ENCODE peak calls at places on chromosomes 11 and 22, in four cellular contexts. Z, A, G and F are unnamed samples.

GRCh38 chr22:36383110-36383581 is 4.6 kb downstream of the MYH9 start:
- DNase-seq in A (no peak), Z (peak; percentile 87), G (no peak), F (peak; percentile 82)

GRCh38 chr22:30038219-30038618 is 42.0 kb upstream of the HORMAD2 start:
- DNase-seq in G (peak; percentile 38), Z (peak; percentile 15), A (no peak), F (peak; percentile 61)

GRCh38 chr22:19522190-19522880 is 1.9 kb downstream of the CLDN5 start:
- DNase-seq in Z (no peak), A (no peak), G (no peak), F (no peak)

GRCh38 chr11:73334244-73335203 is 26.4 kb downstream of the ARHGEF17 start:
- DNase-seq in G (peak; percentile 51), A (peak; percentile 15), Z (peak; percentile 62), F (peak; percentile 64)

GRCh38 chr11:95711162-95711944 is 78.2 kb downstream of the FAM76B start:
- DNase-seq in A (no peak), Z (no peak), G (no peak), F (peak; percentile 23)

GRCh38 chr22:36948273-36949055 is 35.0 kb downstream of the CSF2RB start:
- DNase-seq in A (no peak), Z (no peak), G (no peak), F (no peak)

GRCh38 chr11:128848815-128849455 is 18.2 kb downstream of the KCNJ1 start:
- DNase-seq in Z (peak; percentile 65), G (peak; percentile 38), A (peak; percentile 49), F (no peak)

GRCh38 chr22:20542736-20543135 is 35.3 kb downstream of the MED15 start:
- DNase-seq in Z (no peak), G (no peak), A (no peak), F (no peak)

GRCh38 chr22:48751539-48752437 is 1075.9 kb downstream of the BRD1 start:
- DNase-seq in G (no peak), A (no peak), Z (no peak), F (no peak)

GRCh38 chr11:116421529-116422185 is 351.1 kb downstream of the BUD13 start:
- DNase-seq in A (no peak), G (no peak), Z (no peak), F (no peak)

GRCh38 chr11:128520206-128520885 is 67.0 kb downstream of the ETS1 start:
- DNase-seq in G (no peak), Z (no peak), A (no peak), F (no peak)

GRCh38 chr11:76742912-76743311 is 40.2 kb upstream of the TSKU start:
- DNase-seq in G (no peak), A (no peak), Z (no peak), F (no peak)

GRCh38 chr11:69427337-69427736 is 54.1 kb upstream of the LINC01488 start:
- DNase-seq in Z (no peak), A (no peak), G (no peak), F (no peak)

GRCh38 chr22:46993626-46994025 is 231.2 kb downstream of the TBC1D22A start:
- DNase-seq in Z (no peak), A (no peak), G (no peak), F (no peak)

GRCh38 chr11:69963533-69964246 is 114.4 kb upstream of the ANO1 start:
- DNase-seq in G (no peak), A (no peak), Z (peak; percentile 18), F (no peak)

GRCh38 chr11:12434255-12434654 is 56.9 kb downstream of the PARVA start:
- DNase-seq in Z (no peak), A (no peak), G (no peak), F (no peak)

GRCh38 chr11:13831707-13832106 is 130.8 kb upstream of the SPON1 start:
- DNase-seq in Z (peak; percentile 18), A (no peak), G (no peak), F (peak; percentile 19)

GRCh38 chr22:20956258-20957117 is 10.6 kb upstream of the AIFM3 start:
- DNase-seq in G (peak; percentile 75), A (peak; percentile 73), Z (peak; percentile 75), F (peak; percentile 57)

GRCh38 chr11:2157294-2158040 is 3.5 kb downstream of the INS start:
- DNase-seq in G (no peak), A (no peak), Z (no peak), F (no peak)

GRCh38 chr11:15143855-15144254 is 29.1 kb downstream of the INSC start:
- DNase-seq in A (no peak), G (no peak), Z (no peak), F (no peak)

GRCh38 chr22:19523240-19524169 is 705 bp downstream of the CLDN5 start:
- DNase-seq in A (no peak), Z (no peak), G (no peak), F (peak; percentile 26)

GRCh38 chr11:119724956-119725355 is 4.0 kb downstream of the NECTIN1 start:
- DNase-seq in G (no peak), A (no peak), Z (no peak), F (no peak)

GRCh38 chr11:119728226-119728626 is 774 bp downstream of the NECTIN1 start:
- DNase-seq in G (no peak), Z (peak; percentile 39), A (no peak), F (no peak)

GRCh38 chr11:119726585-119727522 is 2.1 kb downstream of the NECTIN1 start:
- DNase-seq in G (no peak), Z (no peak), A (no peak), F (no peak)

GRCh38 chr11:119727523-119728081 is 1.4 kb downstream of the NECTIN1 start:
- DNase-seq in G (no peak), A (no peak), Z (peak; percentile 60), F (no peak)

DNA sequence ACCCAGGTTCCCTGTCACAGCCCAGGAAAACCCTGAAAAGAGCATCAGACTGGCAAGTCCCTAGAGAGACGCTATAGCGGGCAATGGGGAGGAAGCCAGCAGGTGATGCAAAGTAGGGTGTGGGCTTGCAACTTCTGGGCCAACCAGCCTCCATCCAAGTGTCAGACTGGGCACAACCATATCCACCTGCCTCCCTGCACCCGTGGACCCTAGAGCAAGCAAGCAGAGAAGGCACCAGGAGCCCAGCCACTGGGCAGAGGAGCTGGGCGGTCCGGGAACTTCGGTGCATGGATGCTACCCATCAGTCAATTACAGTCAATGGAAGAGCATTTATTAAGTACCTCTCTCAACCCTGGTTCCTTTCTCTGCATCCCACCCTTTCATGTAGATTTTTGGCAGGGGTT is 2.8 kb downstream of the NECTIN1 start:
- DNase-seq in A (no peak), Z (no peak), G (no peak), F (no peak)
- H3K4me2 ChIP-seq in A (no peak overlapping the region), Z (peak overlapping the region; percentile 91), G (no peak overlapping the region), F (peak overlapping the region; percentile 78)

GRCh38 chr11:125971618-125972017 is 25.8 kb downstream of the VSIG10L2 start:
- DNase-seq in A (no peak), Z (no peak), G (no peak), F (no peak)
- TF ChIP-seq CTCF in A (no peak), Z (no peak), G (no peak), F (no peak)

DNA sequence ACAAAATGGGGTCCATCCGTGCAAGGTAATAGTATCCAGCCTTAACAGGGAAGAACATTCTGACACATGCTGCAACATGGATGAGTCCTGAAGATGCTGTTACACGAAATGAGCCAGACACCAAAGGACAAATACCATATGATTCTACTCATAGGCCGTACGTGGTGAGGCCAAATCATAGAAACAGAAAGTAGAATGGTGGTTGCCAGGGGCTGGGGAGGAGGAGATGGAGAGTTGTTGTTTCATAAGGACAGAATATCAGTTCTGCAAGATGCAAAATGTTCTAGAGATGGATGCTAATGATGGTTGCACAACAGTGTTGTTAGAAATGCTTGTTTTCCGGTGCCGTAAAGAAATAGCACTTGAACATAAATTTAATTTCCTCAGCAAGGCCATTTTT is 2.6 kb downstream of the TBX10 start:
- DNase-seq in Z (no peak), G (no peak), A (no peak), F (no peak)
- H3K4me2 ChIP-seq in Z (no peak overlapping the region), G (no peak overlapping the region), A (no peak overlapping the region), F (no peak overlapping the region)

GRCh38 chr22:18001040-18001893 is 23.1 kb downstream of the MICAL3 start:
- DNase-seq in Z (peak; percentile 93), G (peak; percentile 97), A (peak; percentile 99), F (peak; percentile 95)
- TF ChIP-seq CTCF in Z (peak; percentile 3), G (peak; percentile 53), A (peak; percentile 28), F (peak; percentile 13)

DNA sequence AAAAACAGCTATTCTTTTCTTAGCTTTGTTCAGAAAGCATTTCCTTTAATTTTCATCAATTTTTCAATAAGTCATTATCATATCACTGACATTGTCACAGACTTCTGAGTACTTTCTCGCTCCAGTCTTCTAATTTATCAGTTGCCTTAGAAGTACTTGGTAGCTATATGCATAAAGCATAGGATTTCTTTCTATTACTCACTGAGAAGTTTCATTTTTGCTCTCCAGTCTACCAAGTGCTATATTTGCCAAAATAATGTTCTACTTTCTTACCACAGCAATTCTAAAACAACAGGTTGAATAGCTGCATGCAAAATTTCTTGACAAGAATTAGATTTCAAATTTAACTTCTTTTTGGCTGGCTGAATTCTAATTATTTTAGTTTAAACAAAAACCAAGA is 116.3 kb downstream of the STK33 start:
- DNase-seq in A (no peak), G (no peak), Z (no peak), F (no peak)
- H3K4me2 ChIP-seq in A (no peak overlapping the region), G (no peak overlapping the region), Z (no peak overlapping the region), F (no peak overlapping the region)

DNA sequence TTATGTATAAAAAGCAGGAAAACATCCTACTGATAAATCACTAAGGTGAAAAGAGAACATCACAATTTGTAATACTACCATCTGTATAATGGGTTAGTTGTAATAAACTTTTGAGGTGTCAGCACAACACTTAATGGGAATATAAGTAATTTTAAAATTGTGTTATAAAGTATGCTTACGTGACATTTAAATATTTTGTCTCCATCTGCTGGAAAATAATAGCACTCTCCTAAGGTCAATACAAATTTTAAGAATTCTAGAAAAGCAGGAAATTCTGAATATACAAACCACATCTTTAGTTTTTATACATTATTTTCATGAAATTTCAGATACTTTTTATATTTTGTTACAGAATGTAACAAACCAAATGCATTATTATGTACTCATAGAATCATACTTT is 19.5 kb downstream of the CWF19L2 start:
- DNase-seq in Z (no peak), G (no peak), A (no peak), F (no peak)
- TF ChIP-seq CTCF in Z (peak; percentile 54), G (no peak), A (no peak), F (no peak)